ENCODE peak calls at places on chromosomes 7 and 10, in eight cellular contexts. One of them, this sample, is unnamed.

GRCh38 chr10:93746844-93747284 is 10.9 kb upstream of the LGI1 start:
- DNase-seq in tibial artery: peak; percentile 31
- DNase-seq in IMR-90: peak; percentile 89
- DNase-seq in heart right ventricle: no peak
- DNase-seq in neural progenitor cell: peak; percentile 41
- DNase-seq in lower lobe of right lung: no peak
- DNase-seq in brain microvascular endothelial cell: peak; percentile 95
- DNase-seq in Peyer's patch: no peak
- DNase-seq in this sample: peak; percentile 94

GRCh38 chr7:44393238-44394111 is 68.1 kb upstream of the CAMK2B start:
- DNase-seq in tibial artery: no peak
- DNase-seq in IMR-90: no peak
- DNase-seq in heart right ventricle: no peak
- DNase-seq in neural progenitor cell: no peak
- DNase-seq in lower lobe of right lung: no peak
- DNase-seq in brain microvascular endothelial cell: no peak
- DNase-seq in Peyer's patch: no peak
- DNase-seq in this sample: no peak

GRCh38 chr7:142554555-142555532 is 194.4 kb upstream of the PRSS1 start:
- DNase-seq in tibial artery: no peak
- DNase-seq in IMR-90: peak; percentile 75
- DNase-seq in heart right ventricle: no peak
- DNase-seq in neural progenitor cell: no peak
- DNase-seq in lower lobe of right lung: no peak
- DNase-seq in brain microvascular endothelial cell: no peak
- DNase-seq in Peyer's patch: no peak
- DNase-seq in this sample: no peak

GRCh38 chr7:142483659-142484317 is 225.9 kb upstream of the PRSS58 start:
- DNase-seq in tibial artery: no peak
- DNase-seq in IMR-90: no peak
- DNase-seq in heart right ventricle: no peak
- DNase-seq in neural progenitor cell: no peak
- DNase-seq in lower lobe of right lung: no peak
- DNase-seq in brain microvascular endothelial cell: no peak
- DNase-seq in Peyer's patch: no peak
- DNase-seq in this sample: no peak

GRCh38 chr10:128695931-128696330 is 569.7 kb upstream of the MKI67 start:
- DNase-seq in tibial artery: no peak
- DNase-seq in IMR-90: no peak
- DNase-seq in heart right ventricle: no peak
- DNase-seq in neural progenitor cell: peak; percentile 40
- DNase-seq in lower lobe of right lung: no peak
- DNase-seq in brain microvascular endothelial cell: no peak
- DNase-seq in Peyer's patch: no peak
- DNase-seq in this sample: no peak

GRCh38 chr10:64079341-64079740 is 558.1 kb downstream of the REEP3 start:
- DNase-seq in tibial artery: no peak
- DNase-seq in IMR-90: no peak
- DNase-seq in heart right ventricle: no peak
- DNase-seq in neural progenitor cell: no peak
- DNase-seq in lower lobe of right lung: no peak
- DNase-seq in brain microvascular endothelial cell: no peak
- DNase-seq in Peyer's patch: no peak
- DNase-seq in this sample: no peak

GRCh38 chr7:131656980-131657725 is 100.7 kb upstream of the PODXL start:
- DNase-seq in tibial artery: no peak
- DNase-seq in IMR-90: no peak
- DNase-seq in heart right ventricle: no peak
- DNase-seq in neural progenitor cell: no peak
- DNase-seq in lower lobe of right lung: no peak
- DNase-seq in brain microvascular endothelial cell: no peak
- DNase-seq in Peyer's patch: no peak
- DNase-seq in this sample: no peak

GRCh38 chr10:34575882-34576281 is 239.2 kb downstream of the PARD3 start:
- DNase-seq in tibial artery: no peak
- DNase-seq in IMR-90: peak; percentile 82
- DNase-seq in heart right ventricle: no peak
- DNase-seq in neural progenitor cell: no peak
- DNase-seq in lower lobe of right lung: no peak
- DNase-seq in brain microvascular endothelial cell: peak; percentile 20
- DNase-seq in Peyer's patch: no peak
- DNase-seq in this sample: no peak

GRCh38 chr10:5811387-5811821 is 1.8 kb downstream of the GDI2 start:
- DNase-seq in tibial artery: no peak
- DNase-seq in IMR-90: peak; percentile 64
- DNase-seq in heart right ventricle: no peak
- DNase-seq in neural progenitor cell: peak; percentile 77
- DNase-seq in lower lobe of right lung: no peak
- DNase-seq in brain microvascular endothelial cell: no peak
- DNase-seq in Peyer's patch: no peak
- DNase-seq in this sample: no peak

GRCh38 chr7:32154797-32155196 is 84.6 kb upstream of the PDE1C start:
- DNase-seq in tibial artery: peak; percentile 47
- DNase-seq in IMR-90: peak; percentile 36
- DNase-seq in heart right ventricle: peak; percentile 67
- DNase-seq in neural progenitor cell: no peak
- DNase-seq in lower lobe of right lung: no peak
- DNase-seq in brain microvascular endothelial cell: no peak
- DNase-seq in Peyer's patch: no peak
- DNase-seq in this sample: no peak

GRCh38 chr10:27603104-27603503 is 99.0 kb downstream of the RAB18 start:
- DNase-seq in tibial artery: no peak
- DNase-seq in IMR-90: no peak
- DNase-seq in heart right ventricle: no peak
- DNase-seq in neural progenitor cell: no peak
- DNase-seq in lower lobe of right lung: no peak
- DNase-seq in brain microvascular endothelial cell: no peak
- DNase-seq in Peyer's patch: no peak
- DNase-seq in this sample: no peak

GRCh38 chr10:13001887-13002212 is 337 bp upstream of the CCDC3 start:
- DNase-seq in tibial artery: no peak
- DNase-seq in IMR-90: no peak
- DNase-seq in heart right ventricle: no peak
- DNase-seq in neural progenitor cell: no peak
- DNase-seq in lower lobe of right lung: no peak
- DNase-seq in brain microvascular endothelial cell: no peak
- DNase-seq in Peyer's patch: no peak
- DNase-seq in this sample: no peak

GRCh38 chr10:13003781-13004180 is 2.3 kb upstream of the CCDC3 start:
- DNase-seq in tibial artery: no peak
- DNase-seq in IMR-90: no peak
- DNase-seq in heart right ventricle: no peak
- DNase-seq in neural progenitor cell: no peak
- DNase-seq in lower lobe of right lung: no peak
- DNase-seq in brain microvascular endothelial cell: no peak
- DNase-seq in Peyer's patch: no peak
- DNase-seq in this sample: no peak

GRCh38 chr10:13003004-13003403 is 1.5 kb upstream of the CCDC3 start:
- DNase-seq in tibial artery: no peak
- DNase-seq in IMR-90: peak; percentile 48
- DNase-seq in heart right ventricle: no peak
- DNase-seq in neural progenitor cell: no peak
- DNase-seq in lower lobe of right lung: no peak
- DNase-seq in brain microvascular endothelial cell: no peak
- DNase-seq in Peyer's patch: no peak
- DNase-seq in this sample: no peak

GRCh38 chr10:13001041-13001886 is at the start of gene CCDC3:
- DNase-seq in tibial artery: peak; percentile 25
- DNase-seq in IMR-90: no peak
- DNase-seq in heart right ventricle: peak; percentile 31
- DNase-seq in neural progenitor cell: peak; percentile 61
- DNase-seq in lower lobe of right lung: peak; percentile 40
- DNase-seq in brain microvascular endothelial cell: no peak
- DNase-seq in Peyer's patch: no peak
- DNase-seq in this sample: no peak

DNA sequence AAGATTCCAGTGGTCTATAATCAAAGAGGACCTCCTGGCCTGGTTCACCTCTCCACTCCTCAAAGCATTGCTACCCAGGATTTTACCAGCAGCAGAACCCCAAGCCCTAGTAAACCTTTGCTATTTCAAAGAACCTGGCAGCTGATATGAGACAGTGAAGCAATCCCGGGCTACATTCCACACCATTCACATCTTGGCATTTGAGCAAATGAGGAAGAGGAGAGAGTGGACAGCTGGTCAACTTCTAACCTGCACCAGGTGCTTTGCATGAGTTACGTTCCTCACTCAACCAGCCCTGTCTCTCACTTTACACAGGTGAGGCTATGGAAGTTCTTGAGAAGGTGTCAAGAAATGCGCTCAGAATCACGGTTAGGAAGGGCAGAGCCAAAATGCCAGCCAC is 1.1 kb downstream of the CCDC3 start:
- DNase-seq in tibial artery: no peak
- DNase-seq in IMR-90: no peak
- DNase-seq in heart right ventricle: no peak
- DNase-seq in neural progenitor cell: no peak
- DNase-seq in lower lobe of right lung: no peak
- DNase-seq in brain microvascular endothelial cell: no peak
- DNase-seq in Peyer's patch: no peak
- DNase-seq in this sample: no peak
- H3K4me3 ChIP-seq in tibial artery: peak overlapping the region; percentile 80
- H3K4me3 ChIP-seq in IMR-90: no peak overlapping the region
- H3K4me3 ChIP-seq in heart right ventricle: peak overlapping the region; percentile 51
- H3K4me3 ChIP-seq in neural progenitor cell: no peak overlapping the region
- H3K4me3 ChIP-seq in lower lobe of right lung: peak overlapping the region; percentile 50
- H3K4me3 ChIP-seq in brain microvascular endothelial cell: peak overlapping the region; percentile 48
- H3K4me3 ChIP-seq in Peyer's patch: no peak overlapping the region
- H3K4me3 ChIP-seq in this sample: no peak overlapping the region

GRCh38 chr10:28678687-28679457 is 1.6 kb downstream of the BAMBI start:
- DNase-seq in tibial artery: no peak
- DNase-seq in IMR-90: peak; percentile 24
- DNase-seq in heart right ventricle: no peak
- DNase-seq in neural progenitor cell: peak; percentile 47
- DNase-seq in lower lobe of right lung: no peak
- DNase-seq in brain microvascular endothelial cell: no peak
- DNase-seq in Peyer's patch: no peak
- DNase-seq in this sample: no peak

GRCh38 chr10:28681345-28681763 is 4.0 kb downstream of the BAMBI start:
- DNase-seq in tibial artery: peak; percentile 24
- DNase-seq in IMR-90: no peak
- DNase-seq in heart right ventricle: no peak
- DNase-seq in neural progenitor cell: no peak
- DNase-seq in lower lobe of right lung: no peak
- DNase-seq in brain microvascular endothelial cell: no peak
- DNase-seq in Peyer's patch: no peak
- DNase-seq in this sample: no peak

GRCh38 chr10:28681928-28682750 is 4.8 kb downstream of the BAMBI start:
- DNase-seq in tibial artery: no peak
- DNase-seq in IMR-90: no peak
- DNase-seq in heart right ventricle: no peak
- DNase-seq in neural progenitor cell: no peak
- DNase-seq in lower lobe of right lung: no peak
- DNase-seq in brain microvascular endothelial cell: no peak
- DNase-seq in Peyer's patch: no peak
- DNase-seq in this sample: no peak

GRCh38 chr10:28677889-28678686 is 767 bp downstream of the BAMBI start:
- DNase-seq in tibial artery: peak; percentile 23
- DNase-seq in IMR-90: peak; percentile 22
- DNase-seq in heart right ventricle: peak; percentile 32
- DNase-seq in neural progenitor cell: peak; percentile 70
- DNase-seq in lower lobe of right lung: peak; percentile 68
- DNase-seq in brain microvascular endothelial cell: no peak
- DNase-seq in Peyer's patch: no peak
- DNase-seq in this sample: no peak

GRCh38 chr10:28679941-28680752 is 2.8 kb downstream of the BAMBI start:
- DNase-seq in tibial artery: no peak
- DNase-seq in IMR-90: no peak
- DNase-seq in heart right ventricle: no peak
- DNase-seq in neural progenitor cell: peak; percentile 41
- DNase-seq in lower lobe of right lung: no peak
- DNase-seq in brain microvascular endothelial cell: no peak
- DNase-seq in Peyer's patch: no peak
- DNase-seq in this sample: no peak
- TF ChIP-seq CTCF in tibial artery: peak; percentile 24
- TF ChIP-seq CTCF in IMR-90: peak; percentile 35
- TF ChIP-seq CTCF in heart right ventricle: peak; percentile 41
- TF ChIP-seq CTCF in neural progenitor cell: peak; percentile 50
- TF ChIP-seq CTCF in lower lobe of right lung: peak; percentile 36
- TF ChIP-seq CTCF in brain microvascular endothelial cell: peak; percentile 59
- TF ChIP-seq CTCF in Peyer's patch: no peak
- TF ChIP-seq CTCF in this sample: no peak

GRCh38 chr10:50421026-50421719 is 169.9 kb upstream of the ASAH2 start:
- DNase-seq in tibial artery: peak; percentile 30
- DNase-seq in IMR-90: peak; percentile 21
- DNase-seq in heart right ventricle: no peak
- DNase-seq in neural progenitor cell: peak; percentile 56
- DNase-seq in lower lobe of right lung: peak; percentile 49
- DNase-seq in brain microvascular endothelial cell: peak; percentile 20
- DNase-seq in Peyer's patch: peak; percentile 37
- DNase-seq in this sample: no peak
- H3K27ac ChIP-seq in tibial artery: no peak overlapping the region
- H3K27ac ChIP-seq in IMR-90: no peak overlapping the region
- H3K27ac ChIP-seq in heart right ventricle: no peak overlapping the region
- H3K27ac ChIP-seq in neural progenitor cell: no peak overlapping the region
- H3K27ac ChIP-seq in lower lobe of right lung: peak overlapping the region; percentile 18
- H3K27ac ChIP-seq in brain microvascular endothelial cell: no peak overlapping the region
- H3K27ac ChIP-seq in Peyer's patch: no peak overlapping the region
- H3K27ac ChIP-seq in this sample: no peak overlapping the region

GRCh38 chr7:105589221-105590077 is 8.2 kb upstream of the EFCAB10 start:
- DNase-seq in tibial artery: peak; percentile 53
- DNase-seq in IMR-90: peak; percentile 81
- DNase-seq in heart right ventricle: no peak
- DNase-seq in neural progenitor cell: peak; percentile 80
- DNase-seq in lower lobe of right lung: no peak
- DNase-seq in brain microvascular endothelial cell: peak; percentile 76
- DNase-seq in Peyer's patch: peak; percentile 31
- DNase-seq in this sample: no peak

GRCh38 chr7:105596866-105597265 is 15.6 kb upstream of the EFCAB10 start:
- DNase-seq in tibial artery: no peak
- DNase-seq in IMR-90: no peak
- DNase-seq in heart right ventricle: no peak
- DNase-seq in neural progenitor cell: no peak
- DNase-seq in lower lobe of right lung: no peak
- DNase-seq in brain microvascular endothelial cell: no peak
- DNase-seq in Peyer's patch: no peak
- DNase-seq in this sample: no peak

GRCh38 chr7:105590793-105591192 is 9.5 kb upstream of the EFCAB10 start:
- DNase-seq in tibial artery: no peak
- DNase-seq in IMR-90: no peak
- DNase-seq in heart right ventricle: no peak
- DNase-seq in neural progenitor cell: no peak
- DNase-seq in lower lobe of right lung: no peak
- DNase-seq in brain microvascular endothelial cell: no peak
- DNase-seq in Peyer's patch: no peak
- DNase-seq in this sample: no peak

GRCh38 chr7:105591522-105591921 is 10.2 kb upstream of the EFCAB10 start:
- DNase-seq in tibial artery: no peak
- DNase-seq in IMR-90: no peak
- DNase-seq in heart right ventricle: no peak
- DNase-seq in neural progenitor cell: no peak
- DNase-seq in lower lobe of right lung: no peak
- DNase-seq in brain microvascular endothelial cell: no peak
- DNase-seq in Peyer's patch: no peak
- DNase-seq in this sample: no peak

DNA sequence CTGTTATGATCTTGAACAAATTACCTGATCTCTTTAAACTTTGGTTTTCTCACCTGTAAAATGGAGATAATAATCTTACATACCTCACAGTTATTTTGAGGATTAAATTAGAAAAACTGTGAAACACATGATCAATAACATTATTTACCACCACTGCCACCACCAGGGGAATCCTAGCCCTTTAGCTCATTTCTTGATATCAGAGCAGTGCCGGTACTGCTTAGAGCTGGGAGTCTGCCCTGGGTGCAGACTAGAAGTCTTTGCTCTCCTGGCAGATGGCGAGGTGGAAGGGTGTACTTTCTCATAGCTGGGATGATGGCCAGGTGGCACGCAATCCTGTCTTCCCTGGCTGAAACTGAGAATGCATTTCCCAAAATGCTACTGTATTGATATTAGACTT is 12.7 kb upstream of the EFCAB10 start:
- DNase-seq in tibial artery: no peak
- DNase-seq in IMR-90: no peak
- DNase-seq in heart right ventricle: no peak
- DNase-seq in neural progenitor cell: no peak
- DNase-seq in lower lobe of right lung: no peak
- DNase-seq in brain microvascular endothelial cell: no peak
- DNase-seq in Peyer's patch: no peak
- DNase-seq in this sample: no peak
- H3K4me3 ChIP-seq in tibial artery: no peak overlapping the region
- H3K4me3 ChIP-seq in IMR-90: no peak overlapping the region
- H3K4me3 ChIP-seq in heart right ventricle: no peak overlapping the region
- H3K4me3 ChIP-seq in neural progenitor cell: no peak overlapping the region
- H3K4me3 ChIP-seq in lower lobe of right lung: no peak overlapping the region
- H3K4me3 ChIP-seq in brain microvascular endothelial cell: no peak overlapping the region
- H3K4me3 ChIP-seq in Peyer's patch: no peak overlapping the region
- H3K4me3 ChIP-seq in this sample: no peak overlapping the region

This sample was measured in RWPE2.